ENCODE peak calls at places on chromosomes 6 and 20, in ten cellular contexts. U is HFFc6; T is stimulated activated CD4-positive, alpha-beta T cell treated with anti-CD3 and anti-CD28 coated beads, Interleukin-2, amount 100 ng/mL, for 48 hours; B is NCI-H1105 treated with DMSO at 0.1 percent for 48 hours; R is iPS-NIHi11; Y is CD14-positive monocyte; P is T-cell; D is prostate gland; L is AG09309; H is Jurkat, Clone E6-1. F is an unnamed sample.
A peak's percentile ranks its signal among the peaks of the same experiment; 100 is the strongest.

GRCh38 chr20:4059631-4060030 is 44.3 kb upstream of the RNF24 start:
- DNase-seq in R (no peak), T (no peak), H (no peak), D (peak; percentile 39), U (no peak), L (no peak), B (no peak), Y (no peak), P (no peak), F (no peak)

GRCh38 chr20:44776977-44777376 is 31.3 kb downstream of the KCNK15 start:
- DNase-seq in Y (no peak), R (peak; percentile 65), H (peak; percentile 26), L (no peak), T (no peak), D (no peak), B (no peak), P (no peak), U (peak; percentile 4), F (no peak)

GRCh38 chr20:3111995-3112394 is 27.5 kb upstream of the AVP start:
- DNase-seq in P (no peak), U (no peak), B (no peak), Y (no peak), R (no peak), L (no peak), H (no peak), D (no peak), T (no peak), F (no peak)

GRCh38 chr6:36765943-36766648 is 68.5 kb downstream of the RAB44 start:
- DNase-seq in H (peak; percentile 69), P (peak; percentile 76), T (peak; percentile 80), D (peak; percentile 75), B (peak; percentile 71), U (peak; percentile 82), Y (peak; percentile 86), R (peak; percentile 88), L (peak; percentile 31), F (peak; percentile 94)

GRCh38 chr6:49499623-49500022 is at the start of gene GLYATL3:
- DNase-seq in Y (no peak), R (no peak), T (no peak), H (no peak), U (no peak), L (no peak), D (no peak), B (peak; percentile 15), P (no peak), F (no peak)

GRCh38 chr20:13396036-13396435 is 175.0 kb downstream of the ISM1 start:
- DNase-seq in B (no peak), L (peak; percentile 94), P (no peak), R (no peak), T (no peak), H (no peak), U (peak; percentile 74), Y (no peak), D (no peak), F (no peak)

GRCh38 chr6:110495949-110496348 is 19.5 kb upstream of the SLC22A16 start:
- DNase-seq in U (no peak), P (no peak), B (no peak), H (no peak), L (no peak), R (no peak), D (no peak), Y (no peak), T (no peak), F (no peak)

GRCh38 chr20:44198872-44199271 is 11.7 kb downstream of the OSER1 start:
- DNase-seq in D (no peak), R (no peak), B (no peak), L (no peak), U (no peak), Y (no peak), P (no peak), T (no peak), H (no peak), F (no peak)